ENCODE peak calls at places on chromosomes 2 and 18, in four cellular contexts. D is GM12878, R is K562, X is WTC11. I is an unnamed sample.

GRCh38 chr2:235917506-235917905 is 250.7 kb downstream of the GBX2 start:
- DNase-seq in X (no peak), D (no peak), R (no peak), I (no peak)

GRCh38 chr18:59820663-59821062 is 79.1 kb upstream of the PMAIP1 start:
- DNase-seq in R (no peak), X (no peak), D (no peak), I (no peak)

GRCh38 chr18:34158881-34159690 is 65.6 kb downstream of the NOL4 start:
- DNase-seq in D (no peak), X (peak), R (no peak), I (peak)

GRCh38 chr2:180359522-180360282 is 352.6 kb upstream of the CWC22 start:
- DNase-seq in R (no peak), X (no peak), D (peak), I (no peak)

GRCh38 chr2:120862254-120863172 is 126.8 kb downstream of the GLI2 start:
- DNase-seq in X (no peak), R (no peak), D (no peak), I (no peak)

GRCh38 chr2:239715202-239715601 is 309.9 kb downstream of the NDUFA10 start:
- DNase-seq in R (no peak), D (no peak), X (no peak), I (no peak)

GRCh38 chr2:11749646-11750349 is 3.4 kb downstream of the LPIN1 start:
- DNase-seq in R (no peak), X (no peak), D (peak), I (peak)

GRCh38 chr2:233486357-233486756 is 80.2 kb downstream of the USP40 start:
- DNase-seq in X (no peak), R (no peak), D (no peak), I (no peak)

GRCh38 chr2:77520981-77521380 is 1.2 kb downstream of the LRRTM4 start:
- DNase-seq in R (no peak), X (no peak), D (no peak), I (peak)

GRCh38 chr18:48052845-48053244 is 122.4 kb upstream of the SMAD2 start:
- DNase-seq in D (no peak), R (no peak), X (no peak), I (no peak)

GRCh38 chr2:228987441-228988155 is 283.5 kb downstream of the PID1 start:
- DNase-seq in X (no peak), D (no peak), R (no peak), I (no peak)

GRCh38 chr2:129748653-129749052 is 230.8 kb upstream of the RAB6C start:
- DNase-seq in D (no peak), X (no peak), R (peak), I (no peak)

GRCh38 chr18:68152770-68153169 is 562.1 kb downstream of the TMX3 start:
- DNase-seq in D (no peak), X (peak), R (no peak), I (no peak)
- TF ChIP-seq USF1 in D (no peak), X (no peak), R (no peak), I (no peak)

DNA sequence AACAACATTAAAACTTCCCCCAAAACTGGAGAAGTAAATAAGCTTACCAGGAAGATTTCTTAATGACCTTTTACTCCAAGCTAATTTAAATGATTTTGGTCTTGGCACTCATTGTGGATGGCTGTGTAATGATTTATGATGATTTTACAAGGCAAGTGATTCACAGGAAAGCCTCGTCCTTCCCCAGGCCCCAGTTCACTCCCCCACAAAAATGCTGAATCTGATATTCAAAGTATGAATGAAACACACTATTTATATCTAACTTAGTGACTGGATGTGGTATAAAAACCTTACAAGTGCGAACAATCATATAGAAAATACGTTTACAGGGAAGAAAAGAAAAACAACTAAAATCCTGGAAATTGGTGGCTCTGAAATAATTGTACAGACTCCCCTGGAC is 49.8 kb downstream of the ZNF516 start:
- DNase-seq in D (no peak), R (no peak), X (no peak), I (no peak)
- TF ChIP-seq USF1 in D (no peak), R (no peak), X (no peak), I (no peak)

GRCh38 chr2:46462936-46463335 is 16.4 kb upstream of the TMEM247 start:
- DNase-seq in X (no peak), R (no peak), D (no peak), I (no peak)

GRCh38 chr2:46459694-46460093 is 19.7 kb upstream of the TMEM247 start:
- DNase-seq in D (no peak), X (no peak), R (no peak), I (no peak)

GRCh38 chr2:46460991-46461715 is 18.2 kb upstream of the TMEM247 start:
- DNase-seq in R (peak), D (peak), X (peak), I (peak)

GRCh38 chr2:46460241-46460921 is 19.0 kb upstream of the TMEM247 start:
- DNase-seq in X (no peak), R (no peak), D (no peak), I (peak)

DNA sequence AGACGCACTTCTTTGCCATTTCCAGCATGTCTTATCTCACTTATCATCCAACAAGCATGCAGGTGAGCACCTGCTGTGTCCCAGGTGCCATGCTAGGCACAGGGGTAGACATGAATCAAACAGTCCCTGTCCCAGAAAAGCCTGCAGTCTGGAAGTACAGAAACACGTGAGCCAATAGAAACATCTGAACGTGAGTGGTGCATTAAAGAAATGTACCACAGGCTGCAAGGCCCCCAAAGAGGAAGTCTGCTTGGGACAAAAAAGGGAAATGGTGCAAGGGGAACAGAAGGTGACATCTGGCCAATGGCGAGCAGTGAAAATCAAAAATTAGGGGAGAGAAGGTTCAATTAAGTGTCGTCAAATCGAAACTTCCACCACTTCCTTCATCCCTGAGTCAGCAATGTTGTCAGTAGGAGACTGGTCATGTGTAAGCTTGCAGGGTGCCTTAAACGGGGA is 17.6 kb upstream of the TMEM247 start:
- DNase-seq in X (no peak), R (no peak), D (peak), I (no peak)
- TF ChIP-seq USF1 in X (no peak), R (no peak), D (no peak), I (no peak)

DNA sequence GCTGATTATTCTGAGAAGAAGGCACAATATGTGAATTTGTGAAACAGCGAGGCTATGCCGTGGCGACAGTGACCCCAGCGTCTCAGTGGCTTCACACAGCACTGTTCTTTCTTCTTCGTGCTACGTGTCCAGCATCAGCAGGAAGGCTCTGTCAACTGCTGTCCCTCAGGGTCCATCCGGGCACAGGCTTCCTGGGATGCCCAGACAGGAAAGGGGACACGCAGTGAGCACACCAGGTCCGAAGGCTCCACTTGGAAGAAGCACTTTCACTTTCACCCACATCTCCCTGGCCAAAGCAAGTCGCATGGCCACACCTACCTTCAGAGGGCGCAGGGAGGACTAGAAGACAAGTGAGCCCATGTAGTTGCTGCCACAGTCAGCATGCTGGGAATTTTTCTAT is 47.3 kb downstream of the PTGR3 start:
- DNase-seq in X (no peak), R (peak), D (no peak), I (no peak)
- TF ChIP-seq USF1 in X (no peak), R (no peak), D (no peak), I (no peak)